ENCODE peak calls at places on chromosomes 1 and 21, in nine cellular contexts. D, W, V, S, P, H, B, F and O are unnamed samples.

GRCh38 chr1:84277343-84278059 is 24.0 kb upstream of the SAMD13 start:
- DNase-seq in P (no peak), F (no peak), B (no peak), D (no peak), W (no peak), S (no peak), H (no peak), V (no peak), O (no peak)

GRCh38 chr1:119768778-119769177 is at the start of gene HMGCS2:
- DNase-seq in B (no peak), D (no peak), V (no peak), H (no peak), P (no peak), F (no peak), S (peak; percentile 70), W (no peak), O (no peak)

GRCh38 chr1:32448773-32449456 is 16.0 kb upstream of the ZBTB8B start:
- DNase-seq in V (no peak), S (peak; percentile 27), F (no peak), D (peak; percentile 29), H (no peak), W (peak; percentile 14), B (no peak), P (peak; percentile 67), O (no peak)

GRCh38 chr1:180257028-180257386 is 26.9 kb downstream of the LHX4 start:
- DNase-seq in F (peak; percentile 0), D (no peak), W (no peak), P (no peak), H (no peak), V (no peak), S (no peak), B (no peak), O (no peak)

GRCh38 chr21:37145635-37146111 is 72.6 kb downstream of the TTC3 start:
- DNase-seq in P (no peak), S (no peak), H (peak; percentile 66), V (no peak), W (peak; percentile 78), B (no peak), F (no peak), D (peak; percentile 96), O (no peak)

GRCh38 chr1:19484338-19484792 is 974 bp downstream of the CAPZB start:
- DNase-seq in B (no peak), S (peak; percentile 59), F (no peak), H (no peak), P (no peak), W (no peak), V (no peak), D (no peak), O (no peak)

GRCh38 chr21:41168391-41169257 is 664 bp downstream of the BACE2 start:
- DNase-seq in P (no peak), F (peak; percentile 69), H (peak; percentile 42), D (peak; percentile 51), W (peak; percentile 82), B (no peak), S (peak; percentile 66), V (peak; percentile 63), O (no peak)

GRCh38 chr1:20727746-20728316 is 4.7 kb downstream of the SH2D5 start:
- DNase-seq in H (no peak), D (peak; percentile 53), B (no peak), V (no peak), F (no peak), W (no peak), P (no peak), S (no peak), O (no peak)

GRCh38 chr1:154496381-154496780 is 5.6 kb upstream of the TDRD10 start:
- DNase-seq in H (no peak), W (no peak), S (no peak), V (no peak), P (no peak), B (no peak), D (no peak), F (no peak), O (no peak)

GRCh38 chr1:203223012-203223775 is 6.3 kb downstream of the CHIT1 start:
- DNase-seq in V (no peak), B (no peak), F (no peak), P (no peak), W (no peak), H (no peak), S (no peak), D (no peak), O (no peak)

GRCh38 chr21:43866659-43867331 is 1.8 kb downstream of the AGPAT3 start:
- DNase-seq in H (no peak), D (peak; percentile 7), B (peak; percentile 32), W (no peak), S (peak; percentile 80), V (no peak), P (no peak), F (no peak), O (no peak)

GRCh38 chr1:8925406-8925805 is 20.3 kb upstream of the CA6 start:
- DNase-seq in V (no peak), H (no peak), F (no peak), B (no peak), W (no peak), S (no peak), D (no peak), P (no peak), O (no peak)

GRCh38 chr1:205656236-205656635 is 24.1 kb downstream of the SLC45A3 start:
- DNase-seq in F (no peak), P (no peak), W (peak; percentile 56), D (peak; percentile 45), B (no peak), H (no peak), S (no peak), V (no peak), O (no peak)

GRCh38 chr1:27027575-27028250 is 15.1 kb upstream of the TENT5B start:
- DNase-seq in W (no peak), D (no peak), F (peak; percentile 13), H (no peak), S (peak; percentile 36), V (no peak), B (no peak), P (no peak), O (no peak)

GRCh38 chr1:51484591-51484990 is 34.5 kb downstream of the EPS15 start:
- DNase-seq in S (no peak), D (peak; percentile 60), W (peak; percentile 64), B (no peak), V (no peak), H (peak; percentile 5), F (no peak), P (no peak), O (no peak)

GRCh38 chr1:157170677-157171515 is 32.7 kb upstream of the ETV3 start:
- DNase-seq in H (peak; percentile 38), V (no peak), P (peak; percentile 72), D (peak; percentile 37), W (no peak), B (no peak), F (no peak), S (peak; percentile 58), O (no peak)

GRCh38 chr1:44048816-44049215 is 17.6 kb upstream of the SLC6A9 start:
- DNase-seq in D (peak; percentile 50), W (peak; percentile 79), V (no peak), F (no peak), S (no peak), P (no peak), B (no peak), H (peak; percentile 65), O (no peak)

GRCh38 chr1:99445486-99445885 is 181.2 kb downstream of the PLPPR4 start:
- DNase-seq in D (peak; percentile 67), B (no peak), F (no peak), H (no peak), S (no peak), P (no peak), V (no peak), W (peak; percentile 87), O (no peak)

GRCh38 chr1:211511947-211512346 is 20.0 kb upstream of the RD3 start:
- DNase-seq in D (no peak), B (no peak), W (peak; percentile 67), V (no peak), H (peak; percentile 63), P (no peak), F (no peak), S (no peak), O (peak; percentile 25)

DNA sequence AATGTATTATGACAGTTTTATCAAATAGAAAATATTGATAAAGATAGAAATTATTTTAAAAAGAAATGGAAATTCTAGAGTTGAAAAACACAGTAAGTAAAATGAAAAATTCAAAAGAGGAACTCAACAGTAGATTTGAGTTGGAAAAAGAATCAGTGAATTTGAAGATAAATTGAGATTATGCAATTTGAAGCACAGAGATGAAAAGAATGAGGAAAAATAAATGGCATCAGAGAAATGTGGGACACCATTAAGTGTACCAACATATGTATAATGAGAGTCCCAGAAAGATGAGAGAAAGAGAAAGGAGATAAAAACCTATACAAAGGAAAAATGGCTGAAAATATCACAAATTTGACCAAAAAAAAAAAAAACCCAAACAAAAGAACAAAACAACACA is 25.0 kb downstream of the C4BPA start:
- DNase-seq in F (no peak), P (no peak), D (no peak), W (no peak), H (no peak), V (no peak), B (no peak), S (no peak), O (no peak)
- H3K4me3 ChIP-seq in F (no peak overlapping the region), P (no peak overlapping the region), D (no peak overlapping the region), W (no peak overlapping the region), H (no peak overlapping the region), V (no peak overlapping the region), B (no peak overlapping the region), S (no peak overlapping the region), O (no peak overlapping the region)

DNA sequence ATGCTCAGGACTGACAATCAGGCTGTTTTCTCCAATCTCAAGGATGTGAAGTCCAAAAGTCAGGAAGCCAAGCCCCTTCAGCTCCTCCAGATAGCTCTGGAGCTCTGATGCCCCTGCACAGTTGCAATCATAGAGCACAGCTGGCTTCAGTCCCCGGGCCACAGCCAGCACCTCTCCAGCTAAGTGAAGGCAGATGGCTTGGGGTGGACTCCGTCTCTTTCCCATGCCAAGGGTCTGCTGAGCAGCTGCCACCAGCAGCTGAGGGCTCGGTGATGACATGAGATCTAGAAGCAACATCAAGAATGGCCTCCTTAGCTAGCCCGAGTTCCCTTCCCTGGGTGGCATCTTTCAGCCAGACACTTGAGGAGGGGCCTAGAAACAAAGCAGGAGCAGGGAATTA is 1.0 kb downstream of the C1orf74 start:
- DNase-seq in P (no peak), B (no peak), S (peak; percentile 25), W (no peak), D (no peak), F (no peak), V (no peak), H (no peak), O (no peak)
- H3K4me3 ChIP-seq in P (peak overlapping the region; percentile 78), B (peak overlapping the region; percentile 81), S (no peak overlapping the region), W (peak overlapping the region; percentile 94), D (no peak overlapping the region), F (peak overlapping the region; percentile 86), V (peak overlapping the region; percentile 71), H (peak overlapping the region; percentile 80), O (peak overlapping the region; percentile 75)

GRCh38 chr1:24021403-24022266 is 41.5 kb upstream of the SRSF10 start:
- DNase-seq in H (no peak), D (peak; percentile 40), B (no peak), S (peak; percentile 36), P (no peak), V (no peak), W (no peak), F (no peak), O (no peak)
- H3K4me3 ChIP-seq in H (no peak overlapping the region), D (no peak overlapping the region), B (no peak overlapping the region), S (no peak overlapping the region), P (no peak overlapping the region), V (no peak overlapping the region), W (no peak overlapping the region), F (no peak overlapping the region), O (no peak overlapping the region)

DNA sequence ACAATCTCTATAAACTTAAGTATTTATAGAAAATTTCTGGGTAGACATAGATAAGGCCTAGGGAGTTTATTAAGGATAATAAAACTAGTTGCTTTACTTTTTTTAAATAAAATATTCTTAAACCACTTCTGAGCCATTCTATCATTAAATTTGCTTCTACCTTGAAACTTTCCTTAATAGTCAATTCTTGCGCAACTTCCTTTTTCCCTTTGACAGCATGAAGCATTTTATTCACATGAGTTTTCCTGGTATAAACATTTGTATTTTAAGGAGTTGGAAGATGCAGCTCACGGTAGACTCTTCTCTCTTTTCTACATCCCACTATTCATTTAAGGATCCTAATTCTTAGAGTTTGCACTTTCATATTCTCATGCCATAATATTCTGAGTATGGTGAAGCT is 75.8 kb upstream of the DPH5 start:
- DNase-seq in B (no peak), D (peak; percentile 42), W (peak; percentile 17), P (no peak), V (no peak), F (no peak), H (no peak), S (no peak), O (peak; percentile 8)
- H3K4me3 ChIP-seq in B (no peak overlapping the region), D (no peak overlapping the region), W (no peak overlapping the region), P (no peak overlapping the region), V (no peak overlapping the region), F (no peak overlapping the region), H (no peak overlapping the region), S (no peak overlapping the region), O (no peak overlapping the region)